ENCODE peak calls at places on chromosomes 7 and 10, in eight cellular contexts. U, H, F, X, L, R, K and M are unnamed samples.

GRCh38 chr10:89219512-89220218 is 12.5 kb upstream of the CH25H start:
- DNase-seq in K (no peak), L (no peak), X (peak; percentile 50), U (no peak), H (no peak), F (no peak), R (no peak), M (peak; percentile 30)

GRCh38 chr7:7524121-7524520 is 11.6 kb downstream of the COL28A1 start:
- DNase-seq in R (no peak), X (no peak), U (no peak), H (no peak), F (no peak), K (no peak), L (no peak), M (no peak)

GRCh38 chr10:86247588-86247987 is 119.0 kb downstream of the GRID1 start:
- DNase-seq in X (no peak), H (no peak), F (no peak), K (no peak), U (no peak), R (no peak), L (no peak), M (no peak)

GRCh38 chr7:2521952-2522591 is 2.5 kb downstream of the LFNG start:
- DNase-seq in K (no peak), F (no peak), R (no peak), U (no peak), L (peak; percentile 72), X (no peak), H (no peak), M (peak; percentile 85)

GRCh38 chr7:143436539-143436938 is 6.7 kb upstream of the TAS2R60 start:
- DNase-seq in U (no peak), R (no peak), K (no peak), X (no peak), H (no peak), F (no peak), L (no peak), M (no peak)

GRCh38 chr10:16989826-16990293 is 139.8 kb downstream of the CUBN start:
- DNase-seq in L (no peak), X (no peak), H (no peak), K (no peak), F (no peak), U (no peak), R (no peak), M (no peak)

GRCh38 chr10:95308389-95309302 is 17.8 kb upstream of the PDLIM1 start:
- DNase-seq in X (peak; percentile 97), R (no peak), L (peak; percentile 90), H (peak; percentile 94), U (no peak), K (peak; percentile 68), F (peak; percentile 94), M (peak; percentile 93)

GRCh38 chr7:2641406-2642393 is 9.9 kb downstream of the TTYH3 start:
- DNase-seq in U (peak; percentile 75), R (peak; percentile 47), H (peak; percentile 94), F (peak; percentile 96), L (peak; percentile 74), X (peak; percentile 94), K (peak; percentile 71), M (peak; percentile 96)

GRCh38 chr10:86523348-86523747 is 1.8 kb upstream of the WAPL start:
- DNase-seq in R (no peak), X (no peak), U (peak; percentile 37), L (no peak), K (peak; percentile 21), H (no peak), F (no peak), M (peak; percentile 43)

GRCh38 chr7:1961776-1962276 is 270.9 kb downstream of the MAD1L1 start:
- DNase-seq in H (no peak), K (no peak), U (no peak), L (no peak), R (peak; percentile 64), F (no peak), X (no peak), M (no peak)

GRCh38 chr10:133195096-133195495 is 34.9 kb upstream of the UTF1 start:
- DNase-seq in L (no peak), U (no peak), K (no peak), X (no peak), R (no peak), F (no peak), H (no peak), M (no peak)

GRCh38 chr10:70496341-70497119 is 18.0 kb downstream of the PALD1 start:
- DNase-seq in L (no peak), R (no peak), H (no peak), X (no peak), K (no peak), U (no peak), F (no peak), M (no peak)

GRCh38 chr10:70494966-70495365 is 16.4 kb downstream of the PALD1 start:
- DNase-seq in R (no peak), K (no peak), F (no peak), L (peak; percentile 52), U (no peak), H (peak; percentile 38), X (no peak), M (peak; percentile 57)

GRCh38 chr10:70495691-70496261 is 17.2 kb downstream of the PALD1 start:
- DNase-seq in U (no peak), K (no peak), H (no peak), R (no peak), X (no peak), L (no peak), F (no peak), M (no peak)

GRCh38 chr10:70498970-70499828 is 20.6 kb downstream of the PALD1 start:
- DNase-seq in L (no peak), U (no peak), X (no peak), F (no peak), H (no peak), R (no peak), K (no peak), M (peak; percentile 65)

DNA sequence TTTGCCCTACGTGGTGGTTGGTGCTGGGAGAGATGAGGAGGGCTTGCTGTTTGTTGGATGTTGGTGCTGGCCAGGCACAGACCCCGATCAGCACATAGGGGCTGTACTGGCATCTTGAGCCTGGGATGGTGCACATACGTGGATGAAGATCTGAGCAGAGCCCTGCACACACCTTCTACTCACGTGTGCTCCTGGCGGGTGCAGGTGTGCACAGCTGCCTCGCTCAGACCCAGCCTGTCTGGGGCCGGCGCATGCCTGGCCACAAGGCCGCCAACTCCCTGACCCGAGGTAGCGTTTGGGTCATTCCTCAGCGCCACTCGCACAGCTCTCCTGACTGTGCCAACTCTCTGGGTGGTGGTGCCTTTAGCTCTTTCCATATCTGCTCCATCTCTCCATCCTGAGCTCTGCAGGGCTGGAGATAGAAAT is 18.6 kb downstream of the PALD1 start:
- DNase-seq in F (no peak), L (no peak), U (no peak), R (no peak), K (no peak), H (no peak), X (no peak), M (peak; percentile 50)
- TF ChIP-seq EP300 in F (no peak), L (no peak), U (no peak), R (no peak), K (no peak), H (no peak), X (no peak), M (no peak)

GRCh38 chr10:130491011-130491697 is 355.0 kb downstream of the GLRX3 start:
- DNase-seq in R (no peak), X (no peak), H (no peak), U (no peak), F (peak; percentile 25), L (no peak), K (no peak), M (peak; percentile 15)

GRCh38 chr10:130491698-130492050 is 355.5 kb downstream of the GLRX3 start:
- DNase-seq in K (no peak), F (peak; percentile 7), U (no peak), H (no peak), R (no peak), X (no peak), L (no peak), M (no peak)

GRCh38 chr10:130493446-130494198 is 357.4 kb downstream of the GLRX3 start:
- DNase-seq in X (no peak), U (peak; percentile 48), F (peak; percentile 45), H (no peak), K (no peak), R (no peak), L (no peak), M (peak; percentile 37)

GRCh38 chr10:130493021-130493420 is 356.8 kb downstream of the GLRX3 start:
- DNase-seq in K (no peak), H (no peak), U (no peak), L (no peak), X (no peak), R (no peak), F (peak; percentile 40), M (no peak)

DNA sequence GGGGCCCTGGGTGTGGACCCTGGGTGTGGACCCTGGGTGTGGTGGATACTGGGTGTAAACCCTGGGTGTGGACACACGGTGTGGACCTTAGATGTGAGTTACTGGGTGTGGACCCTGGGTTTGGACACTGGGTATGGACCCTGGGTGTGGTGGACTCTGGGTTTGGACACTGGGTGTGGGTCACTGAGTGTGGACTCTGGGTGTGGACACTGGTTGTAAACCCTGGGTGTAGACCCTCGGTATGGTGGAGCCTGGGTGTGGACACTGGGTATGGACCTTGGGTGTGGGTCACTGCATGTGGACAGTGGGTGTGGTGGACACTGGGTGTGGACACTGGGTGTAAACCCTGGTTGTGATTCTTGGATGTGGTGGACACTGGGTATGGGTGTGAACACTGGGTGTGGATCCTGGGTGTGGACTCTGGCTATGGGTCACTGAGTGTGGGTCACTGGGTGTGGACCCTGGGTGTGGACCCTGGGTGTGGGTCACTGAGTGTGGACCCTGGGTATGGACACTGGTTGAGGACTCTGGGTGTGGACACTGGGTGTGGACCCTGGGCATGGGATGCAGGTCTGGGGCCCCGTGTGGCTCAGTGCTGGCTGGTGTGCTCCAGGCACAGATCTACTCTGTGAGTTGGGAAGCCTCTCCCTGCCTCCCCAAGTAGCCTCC is 356.2 kb downstream of the GLRX3 start:
- DNase-seq in X (no peak), F (peak; percentile 35), K (no peak), L (no peak), H (no peak), R (no peak), U (no peak), M (no peak)
- H3K9me3 ChIP-seq in X (no peaks in the 10 kb centered on the region), F (no peaks in the 10 kb centered on the region), K (no peaks in the 10 kb centered on the region), L (no peaks in the 10 kb centered on the region), H (no peaks in the 10 kb centered on the region), R (no peaks in the 10 kb centered on the region), U (no peaks in the 10 kb centered on the region), M (no peaks in the 10 kb centered on the region)

GRCh38 chr7:44473295-44473694 is 17.2 kb downstream of the NUDCD3 start:
- DNase-seq in U (no peak), L (no peak), F (no peak), H (no peak), K (peak; percentile 92), R (no peak), X (no peak), M (no peak)
- H3K36me3 ChIP-seq in U (peaks cover 74% of the 10 kb centered on the region), L (peaks cover 5% of the 10 kb centered on the region), F (peaks cover 38% of the 10 kb centered on the region), H (peaks cover 45% of the 10 kb centered on the region), K (peaks cover 9% of the 10 kb centered on the region), R (peaks cover 16% of the 10 kb centered on the region), X (peaks cover 50% of the 10 kb centered on the region), M (peaks cover 16% of the 10 kb centered on the region)

DNA sequence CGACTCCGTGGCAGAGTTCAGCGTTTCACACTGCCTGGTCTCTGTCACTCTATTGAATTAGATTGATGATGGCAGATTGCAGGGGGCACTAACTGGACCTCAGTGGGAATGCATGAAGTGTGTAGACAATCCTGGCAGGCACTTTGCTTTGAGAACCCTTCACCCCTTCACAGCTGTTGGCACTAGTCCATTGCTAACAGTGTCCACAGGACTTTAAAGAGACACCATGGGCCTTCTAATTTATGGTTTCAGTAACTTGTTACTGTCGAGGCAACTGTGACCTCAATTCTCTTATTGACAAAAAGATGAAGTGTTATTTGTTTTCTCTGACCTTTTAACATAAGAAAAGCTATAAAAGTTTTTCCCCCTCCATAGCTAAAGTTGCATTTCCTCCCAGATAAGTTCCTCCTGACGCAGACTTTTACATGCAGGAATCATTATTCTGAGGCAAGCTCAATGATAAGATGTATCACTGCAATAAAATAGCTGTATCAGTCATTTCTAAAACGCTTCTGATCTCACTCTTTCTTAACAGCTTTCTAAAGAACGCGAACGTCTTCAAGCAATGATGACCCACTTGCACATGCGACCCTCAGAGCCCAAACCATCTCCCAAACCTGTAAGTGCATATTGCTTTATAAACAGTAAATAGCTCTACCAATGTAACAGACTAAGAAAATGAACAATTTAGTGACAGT is 238.9 kb downstream of the FOXP2 start:
- DNase-seq in U (no peak), H (no peak), X (no peak), L (no peak), K (no peak), R (no peak), F (no peak), M (no peak)
- TF ChIP-seq EP300 in U (no peak), H (no peak), X (no peak), L (no peak), K (no peak), R (no peak), F (no peak), M (no peak)